ENCODE peak calls at places on chromosomes 7 and 10, in six cellular contexts. B is IMR-90, X is H1, S is mesenchymal stem cell, K is neuronal stem cell, N is trophoblast cell. P is an unnamed sample.

GRCh38 chr10:70265032-70265689 is 18.6 kb downstream of the NPFFR1 start:
- DNase-seq in B (no peak), S (no peak), N (no peak), X (peak), K (no peak), P (peak)

GRCh38 chr7:99106869-99107268 is 37.0 kb downstream of the SMURF1 start:
- DNase-seq in K (no peak), B (peak), S (no peak), N (peak), X (no peak), P (peak)

GRCh38 chr10:121927361-121927840 is 430 bp downstream of the ATE1 start:
- DNase-seq in X (no peak), N (peak), K (no peak), B (peak), S (peak), P (peak)

GRCh38 chr10:34756584-34756983 is 58.5 kb downstream of the PARD3 start:
- DNase-seq in N (no peak), K (no peak), B (no peak), X (no peak), S (no peak), P (no peak)

GRCh38 chr7:36415104-36415503 is 25.4 kb downstream of the ANLN start:
- DNase-seq in X (no peak), N (no peak), B (no peak), K (no peak), S (no peak), P (no peak)

GRCh38 chr10:103502849-103503660 is 9.6 kb downstream of the NEURL1 start:
- DNase-seq in N (no peak), K (no peak), B (no peak), S (no peak), X (no peak), P (no peak)

GRCh38 chr10:95289003-95289920 is 1.5 kb downstream of the PDLIM1 start:
- DNase-seq in S (peak), N (no peak), X (no peak), B (no peak), K (no peak), P (peak)

GRCh38 chr7:84614821-84615506 is 420.4 kb upstream of the SEMA3A start:
- DNase-seq in N (no peak), B (no peak), S (no peak), X (no peak), K (no peak), P (no peak)

GRCh38 chr7:157834501-157835143 is 497.8 kb downstream of the DNAJB6 start:
- DNase-seq in K (peak), B (no peak), S (no peak), X (no peak), N (no peak), P (no peak)

GRCh38 chr7:25663877-25664276 is 435.6 kb upstream of the NPVF start:
- DNase-seq in S (no peak), X (no peak), B (no peak), K (no peak), N (no peak), P (no peak)

DNA sequence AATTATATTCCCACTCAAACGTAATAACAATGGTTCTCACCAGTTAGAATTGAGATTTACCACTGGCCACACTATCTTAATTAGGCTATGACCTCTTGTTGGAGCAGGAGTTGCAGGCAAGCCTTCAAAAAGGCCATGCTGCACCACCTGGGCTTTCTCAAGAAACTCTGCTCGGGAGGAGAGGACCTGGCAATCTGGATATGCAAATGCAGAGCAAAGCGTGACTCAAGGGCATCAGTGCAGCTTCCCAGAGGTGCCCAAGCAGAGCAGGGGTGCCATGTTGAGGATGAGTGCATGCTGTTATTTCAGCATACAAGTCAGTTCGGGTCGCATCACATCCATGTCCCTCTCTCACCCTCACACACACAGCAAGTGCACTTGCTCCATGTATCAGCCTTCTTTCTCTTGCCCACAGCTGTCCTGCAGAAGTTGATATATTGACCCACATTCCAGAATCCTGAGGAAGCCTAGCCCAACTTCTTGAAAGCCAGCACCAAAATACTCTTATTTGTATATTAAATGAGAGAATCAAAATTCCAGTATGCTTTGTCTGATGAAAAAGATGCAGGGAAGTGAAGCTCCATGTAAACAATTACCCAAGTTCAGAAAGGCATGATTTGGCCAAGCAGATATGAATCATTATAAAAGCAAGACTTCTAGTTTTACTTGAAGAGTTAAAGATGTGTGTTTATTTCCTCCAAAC is 55.7 kb upstream of the IL6 start:
- DNase-seq in K (no peak), N (no peak), B (peak), S (peak), X (no peak), P (no peak)
- H2AK5ac ChIP-seq in K (no peak), N (peak), B (peak), S (no peak), X (peak), P (no peak)

DNA sequence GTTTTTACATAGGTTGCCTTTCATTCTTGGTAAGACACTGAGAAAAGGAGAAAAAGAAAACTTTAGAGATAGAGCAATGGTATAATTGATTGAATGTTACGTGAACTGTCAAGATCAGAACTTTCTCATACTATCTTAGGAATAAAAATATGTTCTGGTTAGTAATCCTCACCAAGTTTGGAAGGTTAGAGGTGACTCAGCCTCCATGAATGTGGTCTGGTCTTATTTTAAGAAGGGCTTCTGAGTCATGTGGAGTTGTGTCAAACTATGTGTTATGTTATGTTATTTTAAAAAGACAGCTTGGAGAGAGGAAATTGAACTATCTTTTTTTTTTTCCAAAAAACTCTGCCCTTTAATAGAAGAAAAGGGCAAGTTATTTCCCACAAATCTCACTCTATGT is 458.6 kb upstream of the KLF6 start:
- DNase-seq in X (no peak), N (peak), K (no peak), S (peak), B (peak), P (peak)
- H3K4me3 ChIP-seq in X (no peak), N (no peak), K (no peak), S (no peak), B (no peak), P (no peak)

DNA sequence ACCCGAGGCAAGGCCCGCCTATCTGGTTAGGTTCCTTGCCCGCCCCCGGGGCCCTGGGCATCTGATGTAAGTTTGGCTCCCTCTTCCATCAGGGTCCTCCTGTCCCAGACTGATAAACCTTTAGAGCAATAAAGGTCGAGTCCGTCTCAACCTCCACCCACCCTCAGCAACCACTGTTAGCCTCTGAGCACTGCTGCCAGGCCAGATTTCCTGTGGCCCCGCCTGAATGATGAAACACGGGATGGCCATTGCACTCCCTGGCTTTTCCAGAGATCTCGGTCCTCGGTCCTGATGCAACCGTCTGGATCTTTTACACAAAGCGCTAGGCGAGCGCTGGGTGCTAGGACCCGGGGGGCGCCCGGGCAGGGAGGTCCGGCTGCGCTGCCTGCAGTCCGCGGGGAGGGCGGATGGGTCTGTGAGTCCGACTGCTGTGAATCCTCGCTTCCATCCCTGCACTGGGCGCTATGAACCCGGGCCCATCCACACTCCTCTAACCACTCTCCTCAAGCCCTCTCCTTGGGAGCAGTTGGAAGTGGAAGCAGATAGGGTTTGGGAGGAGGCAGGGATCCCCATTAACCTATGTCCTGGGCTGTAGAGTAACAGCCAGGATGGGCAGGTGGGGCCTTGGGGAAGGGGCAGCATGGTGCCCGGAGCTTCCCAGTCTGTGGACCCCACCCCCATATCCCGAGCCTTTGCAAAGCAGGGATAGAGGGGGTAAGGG is 875 bp upstream of the DDIT4 start:
- DNase-seq in K (peak), B (peak), X (peak), N (peak), S (peak), P (peak)
- H2BK120ac ChIP-seq in K (peak), B (peak), X (peak), N (peak), S (peak), P (peak)

DNA sequence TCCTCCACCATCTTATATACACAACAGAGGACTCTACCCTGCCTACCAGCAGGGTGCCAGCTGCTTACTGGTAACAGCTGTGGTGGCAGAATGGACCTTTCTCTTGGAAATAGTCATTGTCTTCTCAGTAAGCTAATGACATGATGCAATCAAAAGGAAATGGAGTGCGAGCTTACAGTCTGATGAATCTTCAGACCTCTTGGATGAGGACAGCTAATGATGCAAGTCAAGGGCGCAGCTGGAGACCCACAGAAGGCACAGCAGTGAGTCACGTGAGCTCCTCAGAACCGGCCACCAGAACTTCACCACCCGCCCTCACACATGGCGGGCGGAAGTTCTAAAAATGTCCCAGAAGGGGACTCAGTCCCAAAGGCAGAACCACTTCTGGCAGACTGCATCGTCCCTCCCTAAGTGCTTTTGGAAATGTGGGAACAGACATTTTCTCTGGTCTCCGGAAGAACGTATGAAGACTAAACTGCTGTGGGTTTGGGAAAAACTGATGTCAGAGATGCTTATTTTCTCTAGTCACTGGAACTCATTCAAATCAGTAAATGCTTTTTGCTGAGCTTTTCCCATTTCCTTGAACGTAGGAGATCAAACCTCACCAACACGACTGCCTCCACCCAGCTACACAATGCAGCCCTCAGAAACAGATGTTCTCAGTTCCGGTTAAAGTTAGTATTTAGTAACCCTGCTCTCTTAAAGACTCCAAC is 96.4 kb downstream of the FAS start:
- DNase-seq in N (peak), K (no peak), B (peak), S (peak), X (peak), P (peak)
- H2AK5ac ChIP-seq in N (no peak), K (no peak), B (peak), S (no peak), X (peak), P (no peak)

DNA sequence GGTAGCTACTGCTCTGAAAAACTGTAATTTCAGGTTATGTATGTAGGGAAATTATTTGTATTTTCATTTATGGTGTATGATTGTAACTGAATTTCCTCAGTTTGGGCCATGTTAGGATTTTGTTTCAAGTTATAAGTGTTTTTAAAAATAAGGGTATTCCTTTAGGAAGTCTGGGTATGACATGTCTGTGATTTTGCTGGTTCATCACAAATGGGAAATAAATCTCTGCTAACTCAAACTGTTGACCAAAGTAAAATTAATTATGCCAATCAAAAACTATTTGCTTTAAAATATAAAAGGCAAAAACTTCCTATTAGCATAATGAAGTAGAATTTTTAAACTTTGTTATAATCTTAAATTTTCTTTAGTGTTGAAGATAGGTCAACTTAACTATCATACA is 6.7 kb downstream of the PTEN start:
- DNase-seq in N (no peak), X (no peak), K (no peak), B (no peak), S (no peak), P (no peak)
- H3K4me3 ChIP-seq in N (no peak), X (no peak), K (no peak), B (no peak), S (no peak), P (no peak)

P was measured in mesendoderm.